ENCODE peak calls at places on chromosomes 4 and X, in four cellular contexts. One of them, this sample, is unnamed.

GRCh38 chrX:68894142-68894512 is 65.3 kb downstream of the EFNB1 start:
- DNase-seq in transverse colon: no peak
- DNase-seq in MG63: peak; percentile 10
- DNase-seq in SK-N-SH: peak; percentile 57
- DNase-seq in this sample: no peak

GRCh38 chrX:84715315-84715714 is 213.1 kb upstream of the HDX start:
- DNase-seq in transverse colon: no peak
- DNase-seq in MG63: no peak
- DNase-seq in SK-N-SH: no peak
- DNase-seq in this sample: no peak

GRCh38 chr4:173167793-173168395 is 717 bp upstream of the GALNT7 start:
- DNase-seq in transverse colon: peak; percentile 57
- DNase-seq in MG63: peak; percentile 61
- DNase-seq in SK-N-SH: peak; percentile 63
- DNase-seq in this sample: no peak

GRCh38 chr4:112589207-112589606 is 47.5 kb downstream of the ZGRF1 start:
- DNase-seq in transverse colon: no peak
- DNase-seq in MG63: peak; percentile 1
- DNase-seq in SK-N-SH: no peak
- DNase-seq in this sample: no peak

GRCh38 chr4:95835672-95836071 is 4.2 kb upstream of the PDHA2 start:
- DNase-seq in transverse colon: no peak
- DNase-seq in MG63: no peak
- DNase-seq in SK-N-SH: peak; percentile 20
- DNase-seq in this sample: no peak

GRCh38 chr4:26619784-26620183 is 35.9 kb downstream of the TBC1D19 start:
- DNase-seq in transverse colon: no peak
- DNase-seq in MG63: no peak
- DNase-seq in SK-N-SH: no peak
- DNase-seq in this sample: peak; percentile 16

GRCh38 chrX:30593435-30594200 is 16.1 kb upstream of the TASL start:
- DNase-seq in transverse colon: peak; percentile 29
- DNase-seq in MG63: no peak
- DNase-seq in SK-N-SH: no peak
- DNase-seq in this sample: no peak

GRCh38 chr4:26151615-26152014 is 169.2 kb upstream of the RBPJ start:
- DNase-seq in transverse colon: no peak
- DNase-seq in MG63: peak; percentile 82
- DNase-seq in SK-N-SH: no peak
- DNase-seq in this sample: no peak

GRCh38 chr4:141213550-141213991 is 7.1 kb upstream of the ZNF330 start:
- DNase-seq in transverse colon: no peak
- DNase-seq in MG63: no peak
- DNase-seq in SK-N-SH: no peak
- DNase-seq in this sample: no peak

GRCh38 chr4:128810331-128810870 is 901 bp downstream of the JADE1 start:
- DNase-seq in transverse colon: peak; percentile 43
- DNase-seq in MG63: no peak
- DNase-seq in SK-N-SH: peak; percentile 58
- DNase-seq in this sample: no peak

GRCh38 chr4:2408401-2408958 is 10.0 kb downstream of the ZFYVE28 start:
- DNase-seq in transverse colon: peak; percentile 55
- DNase-seq in MG63: peak; percentile 24
- DNase-seq in SK-N-SH: no peak
- DNase-seq in this sample: no peak

GRCh38 chr4:111641813-111642579 is 503.3 kb upstream of the FAM241A start:
- DNase-seq in transverse colon: peak; percentile 52
- DNase-seq in MG63: peak; percentile 39
- DNase-seq in SK-N-SH: peak; percentile 52
- DNase-seq in this sample: peak; percentile 64

GRCh38 chr4:184856277-184856609 is 30.5 kb upstream of the ACSL1 start:
- DNase-seq in transverse colon: no peak
- DNase-seq in MG63: no peak
- DNase-seq in SK-N-SH: no peak
- DNase-seq in this sample: no peak

GRCh38 chr4:147753047-147753446 is 21.2 kb downstream of the ARHGAP10 start:
- DNase-seq in transverse colon: no peak
- DNase-seq in MG63: no peak
- DNase-seq in SK-N-SH: no peak
- DNase-seq in this sample: no peak

GRCh38 chrX:24100713-24101112 is 46.0 kb downstream of the EIF2S3 start:
- DNase-seq in transverse colon: no peak
- DNase-seq in MG63: no peak
- DNase-seq in SK-N-SH: no peak
- DNase-seq in this sample: no peak

GRCh38 chr4:32161382-32161781 is 1441.2 kb downstream of the PCDH7 start:
- DNase-seq in transverse colon: no peak
- DNase-seq in MG63: no peak
- DNase-seq in SK-N-SH: no peak
- DNase-seq in this sample: no peak

GRCh38 chr4:40506066-40506465 is 123.6 kb downstream of the RBM47 start:
- DNase-seq in transverse colon: no peak
- DNase-seq in MG63: no peak
- DNase-seq in SK-N-SH: no peak
- DNase-seq in this sample: no peak

GRCh38 chr4:11423465-11423864 is 5.2 kb downstream of the HS3ST1 start:
- DNase-seq in transverse colon: no peak
- DNase-seq in MG63: no peak
- DNase-seq in SK-N-SH: no peak
- DNase-seq in this sample: no peak

GRCh38 chr4:14607578-14607977 is 394.7 kb upstream of the CPEB2 start:
- DNase-seq in transverse colon: no peak
- DNase-seq in MG63: no peak
- DNase-seq in SK-N-SH: no peak
- DNase-seq in this sample: no peak

GRCh38 chrX:24662344-24662743 is 15.2 kb upstream of the PCYT1B start:
- DNase-seq in transverse colon: no peak
- DNase-seq in MG63: no peak
- DNase-seq in SK-N-SH: no peak
- DNase-seq in this sample: no peak

GRCh38 chrX:122552291-122552800 is 631.7 kb upstream of the GRIA3 start:
- DNase-seq in transverse colon: no peak
- DNase-seq in MG63: no peak
- DNase-seq in SK-N-SH: no peak
- DNase-seq in this sample: no peak

GRCh38 chr4:155025762-155026457 is 182.5 kb upstream of the NPY2R start:
- DNase-seq in transverse colon: peak; percentile 60
- DNase-seq in MG63: no peak
- DNase-seq in SK-N-SH: no peak
- DNase-seq in this sample: no peak

GRCh38 chrX:102832661-102833060 is 104.4 kb upstream of the RAB40AL start:
- DNase-seq in transverse colon: no peak
- DNase-seq in MG63: peak; percentile 13
- DNase-seq in SK-N-SH: peak; percentile 5
- DNase-seq in this sample: no peak

GRCh38 chrX:133610056-133610455 is 194.8 kb upstream of the GPC4 start:
- DNase-seq in transverse colon: no peak
- DNase-seq in MG63: no peak
- DNase-seq in SK-N-SH: no peak
- DNase-seq in this sample: no peak

DNA sequence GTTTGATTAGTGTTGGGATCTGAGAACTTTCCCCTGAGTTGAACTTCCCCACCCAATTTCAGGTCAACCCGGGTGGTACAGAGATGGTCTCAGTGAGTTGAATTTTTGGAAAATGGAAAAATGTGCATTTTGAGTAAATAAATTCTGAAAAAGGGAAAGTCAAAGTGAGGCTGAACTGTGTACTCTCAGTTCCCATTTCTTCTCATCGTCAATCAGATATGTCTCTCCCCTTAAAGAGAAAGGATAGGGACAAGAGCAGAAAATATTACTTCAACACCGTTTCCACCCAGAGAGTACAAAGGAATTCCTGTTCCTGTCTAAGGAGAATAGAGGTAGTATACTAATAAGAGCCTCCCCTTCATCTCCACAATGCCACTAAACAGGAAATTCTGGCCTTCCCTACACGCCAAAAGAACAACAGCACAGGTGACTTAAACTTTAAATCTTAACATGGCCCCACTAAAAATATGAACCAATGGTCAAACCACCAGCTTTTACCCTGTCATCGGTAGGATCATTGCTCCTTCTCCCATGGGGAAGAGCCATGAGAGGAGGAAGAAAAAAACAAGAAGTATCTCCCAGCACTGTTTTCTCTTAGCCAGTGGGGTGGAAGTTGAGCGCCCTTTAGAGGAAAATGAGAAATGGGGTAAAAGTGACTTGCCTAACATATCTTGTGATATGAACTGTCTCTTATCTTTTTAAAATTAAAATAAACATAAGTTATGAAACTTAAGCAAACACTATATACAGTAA is 30.3 kb downstream of the BMP3 start:
- DNase-seq in transverse colon: no peak
- DNase-seq in MG63: no peak
- DNase-seq in SK-N-SH: no peak
- DNase-seq in this sample: no peak
- H3K27me3 ChIP-seq in transverse colon: no peaks in the 10 kb centered on the region
- H3K27me3 ChIP-seq in MG63: no peaks in the 10 kb centered on the region
- H3K27me3 ChIP-seq in SK-N-SH: peaks cover 11% of the 10 kb centered on the region
- H3K27me3 ChIP-seq in this sample: no peaks in the 10 kb centered on the region

DNA sequence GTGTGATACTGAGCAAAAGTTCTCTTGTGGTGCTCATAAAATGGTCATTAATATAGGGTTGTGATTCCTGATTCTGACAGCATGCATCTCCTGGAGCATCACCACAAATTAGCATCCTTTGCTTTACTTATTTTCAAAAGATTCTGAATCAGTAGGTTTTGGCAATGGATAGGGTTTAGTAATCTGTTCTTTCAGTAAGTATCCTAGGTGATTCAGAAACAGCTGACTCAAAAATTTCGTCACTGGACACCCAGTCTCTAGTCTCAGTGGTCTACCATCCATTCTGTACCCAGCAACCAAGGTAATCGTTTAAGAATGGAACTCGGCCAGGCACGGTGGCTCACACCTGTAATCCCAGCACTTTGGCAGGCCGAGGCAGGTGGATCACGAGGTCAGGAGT is 4.1 kb downstream of the CBLL2 start:
- DNase-seq in transverse colon: no peak
- DNase-seq in MG63: no peak
- DNase-seq in SK-N-SH: no peak
- DNase-seq in this sample: no peak
- H3K27me3 ChIP-seq in transverse colon: no peaks in the 10 kb centered on the region
- H3K27me3 ChIP-seq in MG63: no peaks in the 10 kb centered on the region
- H3K27me3 ChIP-seq in SK-N-SH: no peaks in the 10 kb centered on the region
- H3K27me3 ChIP-seq in this sample: no peaks in the 10 kb centered on the region

GRCh38 chr4:76895619-76896018 is 2.3 kb downstream of the SOWAHB start:
- DNase-seq in transverse colon: no peak
- DNase-seq in MG63: no peak
- DNase-seq in SK-N-SH: no peak
- DNase-seq in this sample: no peak

GRCh38 chr4:76894537-76894936 is 3.4 kb downstream of the SOWAHB start:
- DNase-seq in transverse colon: no peak
- DNase-seq in MG63: no peak
- DNase-seq in SK-N-SH: no peak
- DNase-seq in this sample: no peak

GRCh38 chr4:76897522-76898384 is at the start of gene SOWAHB:
- DNase-seq in transverse colon: peak; percentile 93
- DNase-seq in MG63: no peak
- DNase-seq in SK-N-SH: peak; percentile 58
- DNase-seq in this sample: no peak

GRCh38 chr4:76896731-76897521 is 1.0 kb downstream of the SOWAHB start:
- DNase-seq in transverse colon: peak; percentile 58
- DNase-seq in MG63: peak; percentile 26
- DNase-seq in SK-N-SH: peak; percentile 76
- DNase-seq in this sample: no peak

GRCh38 chr4:76896048-76896447 is 1.9 kb downstream of the SOWAHB start:
- DNase-seq in transverse colon: no peak
- DNase-seq in MG63: no peak
- DNase-seq in SK-N-SH: no peak
- DNase-seq in this sample: no peak
- H3K27me3 ChIP-seq in transverse colon: peaks cover 37% of the 10 kb centered on the region
- H3K27me3 ChIP-seq in MG63: peaks cover 6% of the 10 kb centered on the region
- H3K27me3 ChIP-seq in SK-N-SH: peaks cover 28% of the 10 kb centered on the region
- H3K27me3 ChIP-seq in this sample: peaks cover 44% of the 10 kb centered on the region

GRCh38 chr4:74930166-74930565 is 2.8 kb upstream of the PARM1 start:
- DNase-seq in transverse colon: no peak
- DNase-seq in MG63: no peak
- DNase-seq in SK-N-SH: no peak
- DNase-seq in this sample: no peak
- H3K27me3 ChIP-seq in transverse colon: peaks cover 5% of the 10 kb centered on the region
- H3K27me3 ChIP-seq in MG63: peaks cover 21% of the 10 kb centered on the region
- H3K27me3 ChIP-seq in SK-N-SH: peaks cover 29% of the 10 kb centered on the region
- H3K27me3 ChIP-seq in this sample: peaks cover 36% of the 10 kb centered on the region

GRCh38 chrX:6778547-6779231 is 243.8 kb upstream of the VCX3A start:
- DNase-seq in transverse colon: no peak
- DNase-seq in MG63: no peak
- DNase-seq in SK-N-SH: no peak
- DNase-seq in this sample: no peak

GRCh38 chrX:6777211-6778002 is 242.5 kb upstream of the VCX3A start:
- DNase-seq in transverse colon: no peak
- DNase-seq in MG63: no peak
- DNase-seq in SK-N-SH: no peak
- DNase-seq in this sample: no peak

DNA sequence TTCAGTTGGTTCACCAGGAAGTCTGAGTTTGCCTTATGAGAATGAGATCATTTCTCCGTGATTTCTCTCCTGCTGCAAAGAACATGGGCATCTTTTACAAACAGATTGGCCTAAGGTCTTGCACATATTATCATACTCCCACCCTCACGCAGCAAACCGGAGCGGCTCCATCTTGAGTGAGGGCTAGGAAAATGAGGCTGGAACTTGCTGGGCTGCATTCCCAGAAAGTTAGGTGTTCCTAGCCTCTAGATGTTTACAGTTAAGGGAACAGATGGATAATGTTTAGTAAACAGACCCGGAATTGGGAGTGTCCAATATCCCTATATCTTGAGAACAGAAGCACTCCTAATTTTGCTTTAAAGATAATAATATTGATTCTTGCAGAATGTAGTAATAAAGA is 247.9 kb upstream of the VCX3A start:
- DNase-seq in transverse colon: no peak
- DNase-seq in MG63: no peak
- DNase-seq in SK-N-SH: no peak
- DNase-seq in this sample: no peak
- H3K27me3 ChIP-seq in transverse colon: no peaks in the 10 kb centered on the region
- H3K27me3 ChIP-seq in MG63: no peaks in the 10 kb centered on the region
- H3K27me3 ChIP-seq in SK-N-SH: no peaks in the 10 kb centered on the region
- H3K27me3 ChIP-seq in this sample: no peaks in the 10 kb centered on the region

GRCh38 chrX:132468454-132468853 is 20.4 kb downstream of the MBNL3 start:
- DNase-seq in transverse colon: no peak
- DNase-seq in MG63: no peak
- DNase-seq in SK-N-SH: no peak
- DNase-seq in this sample: no peak
- H3K27me3 ChIP-seq in transverse colon: no peaks in the 10 kb centered on the region
- H3K27me3 ChIP-seq in MG63: no peaks in the 10 kb centered on the region
- H3K27me3 ChIP-seq in SK-N-SH: no peaks in the 10 kb centered on the region
- H3K27me3 ChIP-seq in this sample: no peaks in the 10 kb centered on the region

GRCh38 chr4:4854649-4855292 is 4.7 kb upstream of the MSX1 start:
- DNase-seq in transverse colon: no peak
- DNase-seq in MG63: no peak
- DNase-seq in SK-N-SH: peak; percentile 46
- DNase-seq in this sample: no peak

GRCh38 chr4:4857001-4857808 is 2.3 kb upstream of the MSX1 start:
- DNase-seq in transverse colon: no peak
- DNase-seq in MG63: no peak
- DNase-seq in SK-N-SH: no peak
- DNase-seq in this sample: no peak

GRCh38 chr4:4856071-4857000 is 3.1 kb upstream of the MSX1 start:
- DNase-seq in transverse colon: no peak
- DNase-seq in MG63: no peak
- DNase-seq in SK-N-SH: peak; percentile 70
- DNase-seq in this sample: no peak

GRCh38 chr4:4853921-4854648 is 5.4 kb upstream of the MSX1 start:
- DNase-seq in transverse colon: no peak
- DNase-seq in MG63: no peak
- DNase-seq in SK-N-SH: no peak
- DNase-seq in this sample: no peak

GRCh38 chr4:4855293-4856070 is 4.0 kb upstream of the MSX1 start:
- DNase-seq in transverse colon: no peak
- DNase-seq in MG63: no peak
- DNase-seq in SK-N-SH: no peak
- DNase-seq in this sample: no peak
- H3K27me3 ChIP-seq in transverse colon: peaks cover 100% of the 10 kb centered on the region
- H3K27me3 ChIP-seq in MG63: no peaks in the 10 kb centered on the region
- H3K27me3 ChIP-seq in SK-N-SH: peaks cover 55% of the 10 kb centered on the region
- H3K27me3 ChIP-seq in this sample: peaks cover 56% of the 10 kb centered on the region

This sample was measured in AG04450.